ENCODE peak calls at places on chromosomes 11 and 22, in five cellular contexts. X is kidney epithelial cell, D is breast epithelium, U is lower leg skin, C is HL-60. L is an unnamed sample.

GRCh38 chr22:42960146-42960509 is 54.8 kb downstream of the PACSIN2 start:
- DNase-seq in D (peak), X (no peak), C (no peak), U (no peak), L (no peak)

GRCh38 chr11:75525433-75526191 is at the start of gene GDPD5:
- DNase-seq in X (no peak), D (peak), U (peak), C (peak), L (peak)

GRCh38 chr11:42043312-42043711 is 583.9 kb upstream of the LRRC4C start:
- DNase-seq in D (no peak), U (no peak), C (no peak), X (peak), L (no peak)

GRCh38 chr11:62077136-62077535 is 46.7 kb upstream of the INCENP start:
- DNase-seq in D (no peak), X (no peak), C (no peak), U (no peak), L (no peak)

GRCh38 chr11:122872046-122872445 is 10.5 kb upstream of the JHY start:
- DNase-seq in D (no peak), X (no peak), U (no peak), C (no peak), L (no peak)

GRCh38 chr11:125569913-125570621 is 790 bp downstream of the EI24 start:
- DNase-seq in C (no peak), X (no peak), U (no peak), D (no peak), L (no peak)

GRCh38 chr11:104256525-104256924 is 92.6 kb upstream of the PDGFD start:
- DNase-seq in C (no peak), D (no peak), X (no peak), U (no peak), L (no peak)

GRCh38 chr11:65871811-65872548 is 620 bp downstream of the EFEMP2 start:
- DNase-seq in D (no peak), X (no peak), C (no peak), U (no peak), L (peak)

GRCh38 chr11:121578216-121579063 is 125.7 kb upstream of the SORL1-AS1 start:
- DNase-seq in X (no peak), D (no peak), C (peak), U (no peak), L (no peak)

GRCh38 chr11:68142028-68142412 is 20.8 kb upstream of the CHKA start:
- DNase-seq in X (no peak), C (no peak), U (peak), D (peak), L (peak)

GRCh38 chr22:21698430-21699329 is 32.9 kb downstream of the PPIL2 start:
- DNase-seq in U (no peak), D (no peak), X (no peak), C (no peak), L (no peak)

GRCh38 chr11:131674051-131674755 is 303.8 kb downstream of the NTM start:
- DNase-seq in D (peak), C (peak), X (peak), U (peak), L (peak)

GRCh38 chr11:59259867-59260475 is 47.2 kb upstream of the MPEG1 start:
- DNase-seq in U (no peak), C (no peak), D (no peak), X (no peak), L (no peak)

GRCh38 chr11:61637287-61637686 is 42.9 kb upstream of the DAGLA start:
- DNase-seq in C (no peak), D (no peak), X (no peak), U (no peak), L (no peak)

GRCh38 chr22:24430431-24431308 is 3.3 kb downstream of the ADORA2A start:
- DNase-seq in D (no peak), X (no peak), U (no peak), C (no peak), L (no peak)

GRCh38 chr11:14541180-14541579 is 21.0 kb upstream of the PSMA1 start:
- DNase-seq in D (no peak), X (no peak), U (no peak), C (no peak), L (no peak)

GRCh38 chr11:42806191-42806590 is 505.6 kb upstream of the API5 start:
- DNase-seq in D (no peak), X (no peak), C (no peak), U (no peak), L (no peak)

GRCh38 chr22:35425971-35426800 is 26.2 kb downstream of the MCM5 start:
- DNase-seq in U (no peak), C (no peak), X (no peak), D (no peak), L (no peak)

GRCh38 chr11:24391165-24391564 is 105.7 kb upstream of the LUZP2 start:
- DNase-seq in D (no peak), U (no peak), C (peak), X (peak), L (no peak)

GRCh38 chr11:111066861-111067260 is 178.7 kb upstream of the POU2AF2 start:
- DNase-seq in X (no peak), U (no peak), C (no peak), D (no peak), L (no peak)

GRCh38 chr11:19763315-19763714 is 50.7 kb downstream of the NAV2 start:
- DNase-seq in C (no peak), D (no peak), U (no peak), X (no peak), L (no peak)

GRCh38 chr11:131928992-131929391 is 558.6 kb downstream of the NTM start:
- DNase-seq in D (no peak), C (peak), X (no peak), U (no peak), L (peak)

GRCh38 chr11:68447015-68447801 is 13.3 kb upstream of the PPP6R3 start:
- DNase-seq in U (peak), X (no peak), C (no peak), D (peak), L (peak)

GRCh38 chr11:11841121-11841604 is 609 bp upstream of the USP47 start:
- DNase-seq in X (no peak), U (no peak), C (no peak), D (peak), L (no peak)

GRCh38 chr11:10931761-10932700 is 74.2 kb upstream of the ZBED5 start:
- DNase-seq in C (no peak), U (no peak), X (no peak), D (peak), L (peak)

GRCh38 chr11:129291556-129291955 is 84.1 kb upstream of the BARX2 start:
- DNase-seq in D (no peak), U (no peak), X (no peak), C (no peak), L (no peak)

GRCh38 chr11:132556316-132556715 is 976.0 kb downstream of the OPCML start:
- DNase-seq in D (no peak), C (no peak), X (no peak), U (no peak), L (no peak)

GRCh38 chr11:20066783-20067156 is 93.5 kb downstream of the DBX1 start:
- DNase-seq in U (no peak), D (no peak), X (no peak), C (no peak), L (no peak)

GRCh38 chr11:71951741-71952310 is 23.0 kb downstream of the RNF121 start:
- DNase-seq in X (no peak), U (no peak), D (no peak), C (no peak), L (no peak)

GRCh38 chr11:36073411-36074203 is 129.7 kb downstream of the LDLRAD3 start:
- DNase-seq in C (no peak), X (peak), D (no peak), U (no peak), L (no peak)

GRCh38 chr11:133833899-133834296 is 11.4 kb downstream of the SPATA19 start:
- DNase-seq in D (peak), C (no peak), X (no peak), U (no peak), L (no peak)

GRCh38 chr11:116787786-116788486 is at the start of gene ZPR1:
- DNase-seq in D (peak), U (peak), C (peak), X (no peak), L (peak)

GRCh38 chr11:118265954-118266353 is 1.9 kb upstream of the MPZL2 start:
- DNase-seq in D (peak), C (no peak), X (no peak), U (peak), L (peak)

GRCh38 chr22:41596776-41597634 is 7.4 kb upstream of the PMM1 start:
- DNase-seq in X (no peak), C (peak), D (peak), U (peak), L (peak)

GRCh38 chr11:47356129-47356997 is 3.9 kb upstream of the MYBPC3 start:
- DNase-seq in U (no peak), X (no peak), D (no peak), C (no peak), L (peak)

GRCh38 chr22:38068641-38069371 is 11.6 kb downstream of the PICK1 start:
- DNase-seq in U (no peak), C (no peak), D (no peak), X (no peak), L (no peak)

GRCh38 chr11:88555018-88555828 is 217.7 kb upstream of the CTSC start:
- DNase-seq in D (peak), U (peak), C (no peak), X (peak), L (no peak)

GRCh38 chr22:17741866-17742527 is 32.3 kb downstream of the BID start:
- DNase-seq in X (no peak), U (no peak), D (no peak), C (no peak), L (no peak)
- H3K4me3 ChIP-seq in X (no peak), U (no peak), D (no peak), C (no peak), L (no peak)

GRCh38 chr11:100646545-100646944 is 40.5 kb upstream of the ARHGAP42 start:
- DNase-seq in X (no peak), C (no peak), U (no peak), D (no peak), L (no peak)
- H3K4me3 ChIP-seq in X (no peak), C (no peak), U (no peak), D (no peak), L (no peak)

GRCh38 chr22:27684856-27685255 is 116.7 kb downstream of the MN1 start:
- DNase-seq in X (no peak), C (no peak), U (no peak), D (no peak), L (no peak)

GRCh38 chr22:27685971-27686370 is 115.6 kb downstream of the MN1 start:
- DNase-seq in C (no peak), X (no peak), U (no peak), D (no peak), L (no peak)

GRCh38 chr22:27686534-27686933 is 115.0 kb downstream of the MN1 start:
- DNase-seq in D (peak), C (no peak), U (peak), X (no peak), L (no peak)

GRCh38 chr22:27687984-27688545 is 113.5 kb downstream of the MN1 start:
- DNase-seq in U (no peak), D (no peak), C (no peak), X (no peak), L (no peak)

DNA sequence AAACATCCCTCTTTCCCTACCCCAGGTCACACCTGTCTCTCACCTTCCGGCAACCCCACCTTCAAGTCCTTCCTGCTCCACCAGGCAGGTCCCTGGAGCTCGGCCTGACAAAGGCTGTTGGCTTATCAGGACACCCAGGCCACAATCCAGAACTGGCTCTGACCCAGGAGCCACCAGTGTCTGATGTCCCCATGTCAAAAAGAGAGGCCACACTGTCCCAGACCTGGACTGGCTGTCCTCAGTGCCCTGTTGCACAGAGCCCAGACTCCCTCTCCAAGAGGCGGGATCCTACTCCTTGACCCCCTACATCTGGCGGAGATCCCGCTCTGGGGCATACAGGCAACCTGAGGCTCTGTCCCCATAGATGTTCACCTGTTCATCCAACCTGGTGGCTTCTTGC is 116.0 kb downstream of the MN1 start:
- DNase-seq in X (no peak), C (no peak), U (no peak), D (no peak), L (no peak)
- H3K4me3 ChIP-seq in X (no peak), C (no peak), U (no peak), D (no peak), L (no peak)

GRCh38 chr11:113835306-113835705 is 40.1 kb downstream of the USP28 start:
- DNase-seq in D (no peak), X (no peak), C (no peak), U (no peak), L (no peak)
- H3K4me3 ChIP-seq in D (no peak), X (no peak), C (no peak), U (no peak), L (no peak)

DNA sequence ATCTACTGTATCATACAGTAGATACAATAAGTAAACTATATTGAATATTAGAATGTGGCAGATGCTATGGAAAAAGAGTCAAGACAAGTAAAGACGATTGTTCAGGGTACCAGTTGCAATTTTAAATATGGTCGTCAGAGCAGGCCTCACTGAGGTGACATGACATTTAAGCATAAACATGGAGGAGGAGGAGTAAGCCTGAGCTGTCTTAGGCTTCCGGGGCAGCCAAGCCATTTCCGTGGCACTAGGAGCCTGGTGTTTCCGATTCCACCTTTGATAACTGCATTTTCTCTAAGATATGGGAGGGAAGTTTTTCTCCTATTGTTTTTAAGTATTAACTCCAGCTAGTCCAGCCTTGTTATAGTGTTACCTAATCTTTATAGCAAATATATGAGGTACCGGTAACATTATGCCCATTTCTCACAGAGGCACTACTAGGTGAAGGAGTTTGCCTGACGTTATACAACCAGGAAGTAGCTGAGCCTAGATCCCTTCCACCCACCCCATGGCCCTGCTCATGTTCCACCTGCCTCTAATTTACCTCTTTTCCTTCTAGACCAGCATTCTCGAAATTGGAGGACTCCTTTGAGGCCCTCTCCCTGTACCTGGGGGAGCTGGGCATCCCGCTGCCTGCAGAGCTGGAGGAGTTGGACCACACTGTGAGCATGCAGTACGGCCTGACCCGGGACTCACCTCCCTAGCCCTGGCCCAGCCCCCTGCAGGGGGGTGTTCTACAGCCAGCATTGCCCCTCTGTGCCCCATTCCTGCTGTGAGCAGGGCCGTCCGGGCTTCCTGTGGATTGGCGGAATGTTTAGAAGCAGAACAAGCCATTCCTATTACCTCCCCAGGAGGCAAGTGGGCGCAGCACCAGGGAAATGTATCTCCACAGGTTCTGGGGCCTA is 14.3 kb downstream of the PIK3IP1 start:
- DNase-seq in U (no peak), X (no peak), C (no peak), D (no peak), L (no peak)
- H3K4me3 ChIP-seq in U (no peak), X (no peak), C (no peak), D (no peak), L (no peak)

DNA sequence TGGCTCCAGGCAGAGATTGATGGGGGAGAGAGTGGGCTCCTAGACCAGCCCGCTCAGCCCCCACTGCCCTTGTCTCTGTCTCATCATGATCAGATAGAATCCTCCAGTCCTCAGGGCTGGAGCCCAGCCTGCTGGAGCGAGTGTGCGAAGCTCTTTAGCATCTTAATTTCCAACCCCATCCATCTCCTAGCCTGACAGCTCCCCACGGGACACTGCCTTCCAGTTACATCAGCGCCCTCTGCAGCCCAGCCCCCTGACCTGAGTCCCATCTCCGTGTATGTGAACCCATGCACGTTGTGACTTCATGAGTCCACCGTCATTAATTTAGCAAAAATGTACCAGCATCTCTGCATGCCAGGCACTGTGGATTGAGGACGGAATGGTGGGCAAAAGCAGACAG is 2.1 kb downstream of the P2RX3 start:
- DNase-seq in U (no peak), D (no peak), X (no peak), C (no peak), L (no peak)
- H3K4me3 ChIP-seq in U (no peak), D (no peak), X (no peak), C (no peak), L (no peak)

GRCh38 chr11:46352063-46352841 is 5.0 kb downstream of the DGKZ start:
- DNase-seq in D (peak), C (no peak), U (no peak), X (no peak), L (no peak)
- H3K4me3 ChIP-seq in D (no peak), C (no peak), U (no peak), X (no peak), L (peak)

DNA sequence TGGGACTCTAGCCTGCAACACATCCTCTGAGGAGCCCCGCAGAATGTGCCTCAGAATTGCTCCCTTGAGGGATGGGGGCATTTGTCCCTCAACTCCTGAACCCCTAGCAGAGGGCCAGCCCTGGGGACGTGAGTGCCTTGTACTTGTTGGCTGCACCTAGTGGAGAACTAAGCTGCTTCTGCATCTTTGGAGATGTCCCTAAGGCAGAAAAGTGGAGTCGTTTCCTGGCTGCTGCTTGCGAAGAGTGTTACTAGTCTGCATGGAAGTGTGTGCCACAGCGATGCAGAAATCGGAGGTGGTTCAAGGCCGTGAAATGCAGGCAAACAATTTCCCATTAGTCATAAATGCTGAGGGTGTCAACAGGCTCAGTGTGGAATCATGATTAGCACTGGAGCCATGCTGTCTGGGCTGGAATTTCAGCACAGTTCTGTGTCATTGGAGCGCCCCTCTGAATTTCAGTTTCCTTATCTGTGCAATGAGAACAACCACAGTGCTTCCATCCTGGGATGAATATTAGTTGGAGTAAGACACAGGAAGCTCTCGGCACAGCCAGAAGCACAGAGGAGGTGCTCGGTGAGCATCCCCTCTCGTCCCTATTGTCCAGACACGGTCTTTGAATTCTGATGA is 56.5 kb downstream of the MIAT start:
- DNase-seq in U (no peak), X (no peak), C (no peak), D (no peak), L (no peak)
- H3K4me3 ChIP-seq in U (no peak), X (no peak), C (no peak), D (no peak), L (no peak)

GRCh38 chr11:81246937-81247336 is 1486.7 kb downstream of the FAM181B start:
- DNase-seq in D (no peak), C (no peak), X (no peak), U (no peak), L (no peak)
- H3K4me3 ChIP-seq in D (no peak), C (no peak), X (no peak), U (no peak), L (no peak)

L was measured in lower lobe of right lung.